ENCODE peak calls at places on chromosomes 12 and 14, in five cellular contexts. S is stomach, L is AG10803, F is PC-3, W is psoas muscle. Y is an unnamed sample.

GRCh38 chr14:69937367-69937777 is 58.2 kb downstream of the SMOC1 start:
- DNase-seq in S (no peak), L (no peak), F (no peak), W (no peak), Y (no peak)

GRCh38 chr14:92677087-92677668 is 71.2 kb downstream of the LGMN start:
- DNase-seq in S (no peak), L (no peak), F (no peak), W (no peak), Y (no peak)

GRCh38 chr12:48815281-48816110 is 2.8 kb upstream of the CACNB3 start:
- DNase-seq in S (peak; percentile 84), L (peak; percentile 77), F (peak; percentile 81), W (peak; percentile 82), Y (peak; percentile 82)

GRCh38 chr12:110590806-110591326 is 7.7 kb upstream of the PPTC7 start:
- DNase-seq in S (no peak), L (peak; percentile 86), F (no peak), W (no peak), Y (peak; percentile 65)

GRCh38 chr12:80756875-80757274 is 40.2 kb downstream of the MYF5 start:
- DNase-seq in S (no peak), L (no peak), F (no peak), W (no peak), Y (peak; percentile 47)

GRCh38 chr14:100438678-100439592 is 115.8 kb downstream of the SLC25A47 start:
- DNase-seq in S (peak; percentile 42), L (peak; percentile 64), F (peak; percentile 96), W (no peak), Y (peak; percentile 58)

GRCh38 chr14:102229739-102230092 is 75.2 kb downstream of the MOK start:
- DNase-seq in S (no peak), L (no peak), F (no peak), W (no peak), Y (no peak)

GRCh38 chr14:96676161-96676560 is 121.0 kb upstream of the VRK1 start:
- DNase-seq in S (no peak), L (no peak), F (peak; percentile 73), W (no peak), Y (peak; percentile 1)

GRCh38 chr12:68416826-68417225 is 84.7 kb upstream of the MDM1 start:
- DNase-seq in S (no peak), L (peak; percentile 74), F (peak; percentile 40), W (no peak), Y (no peak)

GRCh38 chr14:66066991-66067788 is 419.0 kb upstream of the CCDC196 start:
- DNase-seq in S (no peak), L (peak; percentile 60), F (no peak), W (no peak), Y (no peak)

GRCh38 chr12:128810182-128811127 is 13.3 kb downstream of the SLC15A4 start:
- DNase-seq in S (peak; percentile 38), L (peak; percentile 51), F (no peak), W (peak; percentile 93), Y (peak; percentile 33)

GRCh38 chr14:104972301-104973211 is 5.6 kb downstream of the AHNAK2 start:
- DNase-seq in S (peak; percentile 77), L (peak; percentile 80), F (peak; percentile 97), W (peak; percentile 77), Y (peak; percentile 54)

GRCh38 chr12:5022465-5023061 is 21.1 kb upstream of the KCNA5 start:
- DNase-seq in S (peak; percentile 44), L (peak; percentile 37), F (peak; percentile 50), W (peak; percentile 66), Y (peak; percentile 26)

GRCh38 chr12:82627799-82628198 is 58.9 kb upstream of the TMTC2 start:
- DNase-seq in S (no peak), L (peak; percentile 38), F (peak; percentile 67), W (no peak), Y (peak; percentile 6)

GRCh38 chr12:132622437-132623071 is 4.0 kb downstream of the P2RX2 start:
- DNase-seq in S (no peak), L (peak; percentile 70), F (peak; percentile 49), W (peak; percentile 47), Y (peak; percentile 70)

GRCh38 chr12:47237751-47238211 is 158.0 kb upstream of the AMIGO2 start:
- DNase-seq in S (no peak), L (peak; percentile 63), F (no peak), W (no peak), Y (peak; percentile 24)

GRCh38 chr12:25884024-25884919 is 74.2 kb upstream of the RASSF8 start:
- DNase-seq in S (no peak), L (no peak), F (no peak), W (no peak), Y (no peak)

GRCh38 chr12:88237954-88238353 is 95.8 kb downstream of the TMTC3 start:
- DNase-seq in S (no peak), L (peak; percentile 57), F (peak; percentile 70), W (no peak), Y (peak; percentile 83)

GRCh38 chr12:111677186-111677585 is 8.6 kb downstream of the BRAP start:
- DNase-seq in S (no peak), L (no peak), F (no peak), W (no peak), Y (no peak)

GRCh38 chr12:111672822-111673381 is 12.9 kb downstream of the BRAP start:
- DNase-seq in S (no peak), L (no peak), F (no peak), W (no peak), Y (no peak)

DNA sequence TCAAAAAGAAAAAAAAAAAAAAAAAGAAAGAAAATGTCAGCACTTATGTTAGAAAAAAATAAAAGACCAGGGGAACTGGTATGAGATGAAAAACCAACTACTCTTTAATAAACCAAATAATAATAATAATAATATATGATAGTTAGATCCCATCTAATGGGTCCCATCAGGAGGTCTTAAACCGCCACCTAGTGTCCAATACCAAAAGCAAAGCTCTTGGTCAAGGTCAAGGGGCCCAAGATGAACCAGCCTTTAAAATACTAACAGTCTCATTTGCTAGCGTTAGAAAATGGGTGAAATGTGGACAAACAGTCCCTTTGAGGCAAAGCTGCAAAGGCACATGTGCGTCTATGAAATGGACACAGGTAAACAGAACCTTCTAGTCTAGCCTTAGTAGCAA is 12.3 kb downstream of the BRAP start:
- DNase-seq in S (no peak), L (peak; percentile 31), F (peak; percentile 55), W (no peak), Y (peak; percentile 57)
- TF ChIP-seq CTCF in S (no peak), L (peak; percentile 63), F (peak; percentile 61), W (peak; percentile 38), Y (peak; percentile 54)

DNA sequence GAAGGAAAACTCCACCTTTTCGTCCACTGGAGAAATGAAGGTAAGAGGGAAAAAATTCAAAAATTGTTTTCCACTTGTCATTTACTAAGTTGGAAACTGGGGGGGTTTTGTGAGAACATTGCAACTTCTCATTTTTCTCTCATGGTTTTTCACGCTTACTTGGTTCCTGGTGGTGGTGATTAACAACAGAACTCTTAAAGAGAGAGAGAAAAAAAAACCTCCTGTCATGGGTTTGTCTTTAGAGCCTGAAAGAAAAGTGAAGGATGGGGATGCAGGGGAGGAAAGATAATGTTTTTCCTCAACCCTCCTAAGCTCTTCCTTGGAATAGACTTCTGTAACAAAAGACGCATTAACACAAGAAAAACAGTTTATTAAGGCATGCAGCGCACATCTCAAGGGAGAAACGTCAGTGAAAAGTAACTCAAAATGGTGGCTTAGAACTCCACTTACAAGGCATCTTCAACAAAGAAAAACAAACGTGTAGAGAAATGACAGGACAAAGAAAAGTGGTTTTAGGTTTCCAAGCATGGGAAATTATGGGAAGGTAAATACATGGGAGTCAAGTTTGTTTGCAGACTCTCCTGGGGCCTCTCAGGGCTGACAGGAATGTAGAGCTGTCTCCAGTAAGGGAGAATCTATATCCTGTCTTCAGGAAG is 81.9 kb upstream of the ATF7IP start:
- DNase-seq in S (no peak), L (no peak), F (no peak), W (no peak), Y (no peak)
- TF ChIP-seq CTCF in S (no peak), L (no peak), F (no peak), W (no peak), Y (no peak)

GRCh38 chr12:87231818-87232217 is 797.4 kb downstream of the C12orf50 start:
- DNase-seq in S (no peak), L (no peak), F (no peak), W (no peak), Y (no peak)

GRCh38 chr12:87233636-87234035 is 795.6 kb downstream of the C12orf50 start:
- DNase-seq in S (no peak), L (no peak), F (no peak), W (no peak), Y (no peak)

GRCh38 chr12:87238466-87238865 is 790.7 kb downstream of the C12orf50 start:
- DNase-seq in S (no peak), L (no peak), F (no peak), W (no peak), Y (no peak)

GRCh38 chr12:87234898-87235297 is 794.3 kb downstream of the C12orf50 start:
- DNase-seq in S (no peak), L (no peak), F (no peak), W (no peak), Y (no peak)
- TF ChIP-seq CTCF in S (no peak), L (no peak), F (no peak), W (no peak), Y (no peak)

GRCh38 chr14:98174031-98174430 is 1098.0 kb downstream of the BCL11B start:
- DNase-seq in S (no peak), L (no peak), F (no peak), W (no peak), Y (no peak)
- TF ChIP-seq CTCF in S (no peak), L (no peak), F (no peak), W (no peak), Y (no peak)

DNA sequence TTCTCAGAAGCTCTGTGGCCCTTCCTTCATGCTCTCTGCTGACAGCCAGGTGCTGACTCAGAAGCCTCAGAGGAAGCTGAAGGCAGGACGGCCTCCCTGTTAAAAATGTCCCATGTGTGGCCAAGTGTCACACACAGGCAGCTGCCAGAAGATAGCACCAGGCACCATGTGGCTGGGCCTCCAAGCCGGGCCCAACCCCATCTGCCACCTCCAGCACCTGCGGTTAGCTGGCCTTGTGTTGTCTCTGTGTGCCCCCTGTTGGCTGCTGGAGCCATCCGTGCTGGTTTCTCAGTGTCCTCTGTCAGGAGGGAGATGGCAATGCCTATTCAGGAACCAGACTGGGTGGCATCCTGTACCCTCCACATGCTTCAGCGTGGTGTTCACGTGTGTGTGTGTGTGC is 63.2 kb downstream of the TSPAN11 start:
- DNase-seq in S (no peak), L (no peak), F (peak; percentile 54), W (no peak), Y (no peak)
- TF ChIP-seq CTCF in S (no peak), L (peak; percentile 40), F (peak; percentile 51), W (peak; percentile 12), Y (peak; percentile 31)

Y was measured in foreskin fibroblast.